ENCODE peak calls at places on chromosomes 2 and 18, in four cellular contexts. Y is Peyer's patch, C is upper lobe of right lung, K is heart right ventricle. E is an unnamed sample.

GRCh38 chr2:23789012-23789411 is 137.9 kb downstream of the ATAD2B start:
- DNase-seq in Y (no peak), C (no peak), K (no peak), E (no peak)

GRCh38 chr2:176817061-176817565 is 395.5 kb upstream of the HNRNPA3 start:
- DNase-seq in Y (no peak), C (no peak), K (no peak), E (no peak)

GRCh38 chr18:74373428-74373827 is 57.8 kb downstream of the C18orf63 start:
- DNase-seq in Y (no peak), C (no peak), K (no peak), E (no peak)

GRCh38 chr2:129877795-129878775 is 101.4 kb upstream of the RAB6C start:
- DNase-seq in Y (peak; percentile 54), C (peak; percentile 70), K (no peak), E (no peak)

GRCh38 chr2:226969412-226969811 is 133.6 kb downstream of the RHBDD1 start:
- DNase-seq in Y (no peak), C (no peak), K (no peak), E (no peak)

GRCh38 chr2:241000831-241001321 is 2.5 kb downstream of the SNED1 start:
- DNase-seq in Y (no peak), C (peak; percentile 75), K (peak; percentile 4), E (no peak)

GRCh38 chr2:212595036-212595654 is 56.5 kb upstream of the ERBB4 start:
- DNase-seq in Y (no peak), C (no peak), K (no peak), E (no peak)

GRCh38 chr18:27794527-27794926 is 382.4 kb downstream of the CDH2 start:
- DNase-seq in Y (no peak), C (no peak), K (no peak), E (no peak)

GRCh38 chr18:54766631-54767030 is 61.6 kb upstream of the RAB27B start:
- DNase-seq in Y (no peak), C (no peak), K (no peak), E (no peak)

GRCh38 chr18:32470136-32470712 is 458 bp downstream of the GAREM1 start:
- DNase-seq in Y (no peak), C (peak; percentile 73), K (peak; percentile 30), E (no peak)

GRCh38 chr2:38629684-38630083 is 27.0 kb upstream of the HNRNPLL start:
- DNase-seq in Y (no peak), C (no peak), K (no peak), E (no peak)

GRCh38 chr2:99470957-99471356 is 18.9 kb downstream of the REV1 start:
- DNase-seq in Y (no peak), C (no peak), K (no peak), E (no peak)

GRCh38 chr2:64114063-64114911 is 29.9 kb downstream of the PELI1 start:
- DNase-seq in Y (no peak), C (no peak), K (no peak), E (no peak)

GRCh38 chr2:182078988-182079602 is 93.4 kb downstream of the PPP1R1C start:
- DNase-seq in Y (no peak), C (no peak), K (no peak), E (no peak)

GRCh38 chr2:215683295-215683694 is 247.4 kb upstream of the FN1 start:
- DNase-seq in Y (no peak), C (no peak), K (no peak), E (no peak)

GRCh38 chr2:227479865-227480475 is 8.0 kb downstream of the AGFG1 start:
- DNase-seq in Y (no peak), C (no peak), K (no peak), E (no peak)

GRCh38 chr18:23888880-23889279 is 125.7 kb upstream of the TTC39C start:
- DNase-seq in Y (no peak), C (no peak), K (no peak), E (no peak)

GRCh38 chr18:41126541-41127235 is 828.3 kb upstream of the PIK3C3 start:
- DNase-seq in Y (no peak), C (no peak), K (no peak), E (no peak)

GRCh38 chr18:773980-774624 is 37.9 kb downstream of the YES1 start:
- DNase-seq in Y (no peak), C (no peak), K (no peak), E (no peak)

GRCh38 chr2:55092439-55092838 is 42.2 kb upstream of the RTN4 start:
- DNase-seq in Y (no peak), C (no peak), K (no peak), E (no peak)

GRCh38 chr2:138516030-138516704 is 14.6 kb downstream of the SPOPL start:
- DNase-seq in Y (no peak), C (no peak), K (no peak), E (no peak)

GRCh38 chr2:75464348-75464946 is 96.3 kb downstream of the EVA1A start:
- DNase-seq in Y (no peak), C (no peak), K (no peak), E (no peak)

GRCh38 chr2:203225423-203226039 is 13.3 kb upstream of the CYP20A1 start:
- DNase-seq in Y (no peak), C (no peak), K (no peak), E (no peak)

GRCh38 chr2:184523732-184524131 is 74.6 kb upstream of the ZNF804A start:
- DNase-seq in Y (no peak), C (peak; percentile 49), K (no peak), E (no peak)

GRCh38 chr2:74554821-74555531 is 456 bp downstream of the DOK1 start:
- DNase-seq in Y (peak; percentile 79), C (peak; percentile 87), K (peak; percentile 39), E (no peak)

GRCh38 chr18:66124394-66124793 is 373.6 kb downstream of the CDH7 start:
- DNase-seq in Y (no peak), C (no peak), K (no peak), E (no peak)

GRCh38 chr18:63834471-63835113 is 52.9 kb upstream of the SERPINB2 start:
- DNase-seq in Y (no peak), C (no peak), K (no peak), E (no peak)

GRCh38 chr2:226699321-226699720 is 100.3 kb downstream of the IRS1 start:
- DNase-seq in Y (no peak), C (no peak), K (peak; percentile 67), E (no peak)

GRCh38 chr2:26245231-26245732 is 543 bp downstream of the HADHB start:
- DNase-seq in Y (no peak), C (peak; percentile 76), K (no peak), E (no peak)

GRCh38 chr18:72652990-72653593 is 109.0 kb upstream of the CBLN2 start:
- DNase-seq in Y (no peak), C (no peak), K (no peak), E (no peak)

GRCh38 chr2:17245921-17246320 is 272.3 kb downstream of the RAD51AP2 start:
- DNase-seq in Y (no peak), C (no peak), K (no peak), E (no peak)

GRCh38 chr18:79756826-79757225 is 40.9 kb upstream of the KCNG2 start:
- DNase-seq in Y (no peak), C (peak; percentile 25), K (no peak), E (no peak)

DNA sequence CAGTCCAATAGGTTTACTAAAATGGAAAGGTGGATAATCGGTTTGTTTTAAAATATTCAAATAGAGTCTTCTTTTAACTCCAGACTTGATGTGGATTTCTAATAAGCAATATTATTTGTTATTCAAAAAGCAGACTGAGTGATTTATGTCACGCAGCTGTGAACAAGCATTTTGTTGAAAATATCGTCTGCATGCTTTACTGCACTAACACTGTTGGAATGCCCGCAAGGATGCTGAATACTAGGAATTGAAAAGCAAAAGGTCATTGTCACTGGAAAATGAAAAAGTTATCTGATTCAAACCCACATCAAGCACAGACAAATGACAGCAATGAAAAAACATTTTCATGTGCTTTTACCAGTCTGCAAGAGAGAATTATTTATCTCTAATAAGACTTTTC is 31.1 kb downstream of the CHN1 start:
- DNase-seq in Y (no peak), C (no peak), K (no peak), E (no peak)
- H3K4me1 ChIP-seq in Y (peaks cover 12% of the 10 kb centered on the region), C (no peaks in the 10 kb centered on the region), K (peaks cover 6% of the 10 kb centered on the region), E (peaks cover 3% of the 10 kb centered on the region)

DNA sequence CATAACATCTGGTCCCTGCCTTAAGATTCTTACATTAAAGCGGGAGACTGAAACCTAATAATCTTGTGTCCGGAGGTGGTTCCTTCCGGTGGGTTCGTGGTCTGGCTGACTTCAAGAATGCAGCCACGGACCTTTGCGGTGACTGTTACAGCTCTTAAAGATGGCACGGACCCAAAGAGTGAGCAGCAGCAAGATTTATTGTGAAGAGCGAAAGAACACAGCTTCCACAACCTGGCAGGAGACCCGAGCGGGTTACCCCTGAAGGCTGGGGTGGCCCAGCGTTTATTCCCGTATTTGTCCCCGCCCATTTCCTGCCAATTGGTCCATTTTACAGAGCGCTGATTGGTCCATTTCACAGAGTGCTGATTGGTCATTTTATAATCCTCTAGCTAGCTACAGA is 122.3 kb upstream of the SIX2 start:
- DNase-seq in Y (no peak), C (no peak), K (no peak), E (no peak)
- H3K4me3 ChIP-seq in Y (no peak overlapping the region), C (no peak overlapping the region), K (no peak overlapping the region), E (no peak overlapping the region)

DNA sequence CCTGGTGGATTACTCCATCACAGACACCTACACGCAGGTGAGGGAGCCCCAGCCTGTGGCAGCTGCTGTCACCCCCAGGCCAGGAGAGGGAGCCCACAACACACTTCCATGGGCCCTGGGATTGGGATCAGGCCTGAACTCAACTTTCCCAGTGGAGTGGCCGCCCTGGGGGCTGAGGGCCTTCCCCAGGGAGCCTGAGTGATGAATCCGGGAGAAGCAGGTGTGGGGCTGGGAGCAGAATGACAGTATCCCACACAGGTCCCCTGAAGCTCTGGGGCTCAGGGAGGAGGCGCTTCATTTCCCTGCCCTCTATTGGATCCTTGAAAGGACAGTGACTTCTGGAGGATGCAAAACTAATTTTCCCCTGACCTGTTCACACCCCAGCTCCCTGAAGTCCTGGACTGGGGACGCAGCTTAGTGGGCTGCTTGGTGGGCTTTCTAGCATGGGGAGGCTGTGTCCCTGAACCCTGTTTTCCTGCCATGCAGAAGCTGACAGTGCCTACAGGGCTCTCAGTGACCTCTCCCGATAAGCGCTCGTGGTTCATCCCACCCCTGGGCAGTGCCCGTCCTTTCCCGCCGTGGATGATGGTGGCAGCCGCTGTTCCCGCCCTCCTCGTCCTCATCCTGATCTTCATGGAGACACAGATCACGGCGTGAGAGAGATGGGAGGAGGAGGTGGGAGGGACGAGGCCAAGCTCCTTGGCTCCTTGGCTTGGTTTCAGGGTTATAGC is 11.0 kb downstream of the SLC4A3 start:
- DNase-seq in Y (no peak), C (no peak), K (peak; percentile 12), E (no peak)
- TF ChIP-seq CTCF in Y (no peak), C (no peak), K (peak; percentile 30), E (no peak)

DNA sequence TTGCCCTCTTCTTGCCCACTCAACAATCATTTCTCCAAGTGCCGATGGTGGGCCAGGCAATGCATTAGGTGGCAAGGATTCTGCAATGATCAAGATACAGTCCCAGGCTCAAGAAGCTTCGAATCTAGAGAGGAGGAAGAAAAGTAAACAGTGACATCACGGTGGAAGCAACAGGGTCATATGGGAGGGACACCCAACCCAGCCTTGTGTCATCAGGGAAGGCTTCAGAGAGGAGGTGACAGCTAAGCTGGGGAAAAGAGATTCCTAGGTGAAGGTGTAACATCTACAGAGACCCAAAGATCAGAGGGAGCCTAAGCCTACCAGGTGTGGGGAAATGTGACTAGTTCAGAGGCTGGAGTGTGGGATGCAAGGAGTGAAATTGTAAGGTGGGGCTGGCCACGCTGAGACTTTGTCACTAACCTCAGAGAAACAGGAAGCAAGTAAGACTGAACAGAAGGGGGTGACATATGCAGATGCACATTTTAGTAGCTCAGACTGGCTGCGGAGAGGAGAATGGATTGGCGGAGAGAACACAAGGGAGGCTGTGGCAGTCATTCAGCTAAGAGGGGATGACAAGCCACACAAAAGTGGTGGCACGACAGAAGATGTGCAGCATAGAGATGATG is 104.9 kb downstream of the ANKRD44 start:
- DNase-seq in Y (no peak), C (no peak), K (no peak), E (no peak)
- H3K4me1 ChIP-seq in Y (peaks cover 3% of the 10 kb centered on the region), C (peaks cover 58% of the 10 kb centered on the region), K (no peaks in the 10 kb centered on the region), E (peaks cover 73% of the 10 kb centered on the region)

GRCh38 chr2:46122318-46122970 is 174.8 kb upstream of the EPAS1 start:
- DNase-seq in Y (no peak), C (no peak), K (no peak), E (no peak)
- H3K4me3 ChIP-seq in Y (no peak overlapping the region), C (no peak overlapping the region), K (no peak overlapping the region), E (no peak overlapping the region)